ENCODE peak calls at places on chromosomes 7 and 10, in eight cellular contexts. X is ELR, I is nephron progenitor cell, O is NCI-H345, A is MCF 10A, Q is H54, U is AG09319, Z is NCI-H2081. R is an unnamed sample.

GRCh38 chr10:112899396-112900065 is 50.5 kb upstream of the TCF7L2 start:
- DNase-seq in X (no peak), Q (no peak), I (no peak), A (no peak), Z (no peak), O (no peak), U (no peak), R (no peak)

GRCh38 chr10:133090654-133091053 is 2.9 kb downstream of the ADGRA1 start:
- DNase-seq in Z (no peak), O (no peak), U (no peak), A (no peak), I (no peak), Q (no peak), X (no peak), R (no peak)

GRCh38 chr7:80705164-80705781 is 66.8 kb downstream of the CD36 start:
- DNase-seq in A (no peak), Q (no peak), U (no peak), O (no peak), X (no peak), I (no peak), Z (no peak), R (no peak)

GRCh38 chr7:1361756-1362125 is 97.5 kb downstream of the MICALL2 start:
- DNase-seq in O (no peak), Z (no peak), U (no peak), A (no peak), I (no peak), Q (no peak), X (no peak), R (no peak)

GRCh38 chr7:133750287-133750686 is 376.9 kb upstream of the LRGUK start:
- DNase-seq in U (no peak), I (no peak), A (no peak), Z (no peak), O (no peak), Q (no peak), X (no peak), R (no peak)

GRCh38 chr7:68420342-68420750 is 1177.9 kb upstream of the AUTS2 start:
- DNase-seq in O (no peak), Q (no peak), I (no peak), A (no peak), Z (no peak), U (no peak), X (no peak), R (no peak)

GRCh38 chr10:96587255-96588059 is 645 bp upstream of the TM9SF3 start:
- DNase-seq in Q (peak), Z (peak), X (peak), I (no peak), U (peak), A (peak), O (peak), R (no peak)

GRCh38 chr7:145036592-145037386 is 200.9 kb upstream of the TPK1 start:
- DNase-seq in A (peak), U (no peak), X (peak), Z (peak), O (peak), Q (no peak), I (peak), R (no peak)

GRCh38 chr7:80783688-80784327 is 135.0 kb downstream of the SEMA3C start:
- DNase-seq in O (no peak), A (peak), X (peak), I (no peak), Q (no peak), Z (no peak), U (no peak), R (no peak)

GRCh38 chr7:151251328-151251925 is 2.9 kb upstream of the SMARCD3 start:
- DNase-seq in A (peak), Z (peak), Q (peak), U (no peak), X (peak), O (peak), I (no peak), R (no peak)